ENCODE peak calls at places on chromosomes 4 and X, in four cellular contexts. One of them, this sample, is unnamed.

GRCh38 chr4:7189475-7190277 is 2.7 kb upstream of the SORCS2 start:
- DNase-seq in AG10803: no peak
- DNase-seq in neural crest cell: no peak
- DNase-seq in GM12865: no peak
- DNase-seq in this sample: peak

GRCh38 chrX:108537005-108537404 is 97.4 kb downstream of the COL4A5 start:
- DNase-seq in AG10803: peak
- DNase-seq in neural crest cell: peak
- DNase-seq in GM12865: peak
- DNase-seq in this sample: no peak

GRCh38 chr4:105225500-105225899 is 78.8 kb downstream of the TET2 start:
- DNase-seq in AG10803: no peak
- DNase-seq in neural crest cell: no peak
- DNase-seq in GM12865: no peak
- DNase-seq in this sample: no peak

GRCh38 chr4:14196141-14196540 is 568.6 kb upstream of the BOD1L1 start:
- DNase-seq in AG10803: peak
- DNase-seq in neural crest cell: peak
- DNase-seq in GM12865: peak
- DNase-seq in this sample: peak

GRCh38 chr4:55321707-55322264 is 24.3 kb upstream of the SRD5A3 start:
- DNase-seq in AG10803: peak
- DNase-seq in neural crest cell: peak
- DNase-seq in GM12865: peak
- DNase-seq in this sample: no peak

GRCh38 chr4:104490096-104490769 is 4.5 kb downstream of the CXXC4 start:
- DNase-seq in AG10803: no peak
- DNase-seq in neural crest cell: no peak
- DNase-seq in GM12865: peak
- DNase-seq in this sample: no peak

GRCh38 chr4:113411496-113411938 is 350.0 kb downstream of the CAMK2D start:
- DNase-seq in AG10803: peak
- DNase-seq in neural crest cell: no peak
- DNase-seq in GM12865: no peak
- DNase-seq in this sample: no peak

GRCh38 chr4:141541851-141542250 is 94.5 kb upstream of the IL15 start:
- DNase-seq in AG10803: peak
- DNase-seq in neural crest cell: no peak
- DNase-seq in GM12865: no peak
- DNase-seq in this sample: no peak

GRCh38 chr4:124173892-124174291 is 538.6 kb downstream of the ANKRD50 start:
- DNase-seq in AG10803: peak
- DNase-seq in neural crest cell: no peak
- DNase-seq in GM12865: no peak
- DNase-seq in this sample: no peak

GRCh38 chr4:153616005-153616555 is 68.0 kb upstream of the TLR2 start:
- DNase-seq in AG10803: no peak
- DNase-seq in neural crest cell: no peak
- DNase-seq in GM12865: no peak
- DNase-seq in this sample: no peak

GRCh38 chr4:15149234-15149841 is 147.1 kb downstream of the CPEB2 start:
- DNase-seq in AG10803: peak
- DNase-seq in neural crest cell: no peak
- DNase-seq in GM12865: peak
- DNase-seq in this sample: no peak

GRCh38 chr4:26356067-26356466 is 35.3 kb downstream of the RBPJ start:
- DNase-seq in AG10803: peak
- DNase-seq in neural crest cell: no peak
- DNase-seq in GM12865: peak
- DNase-seq in this sample: no peak

GRCh38 chrX:80014141-80014940 is at the start of gene TBX22:
- DNase-seq in AG10803: no peak
- DNase-seq in neural crest cell: no peak
- DNase-seq in GM12865: no peak
- DNase-seq in this sample: no peak

GRCh38 chr4:154982187-154983047 is 201.3 kb downstream of the RBM46 start:
- DNase-seq in AG10803: peak
- DNase-seq in neural crest cell: peak
- DNase-seq in GM12865: peak
- DNase-seq in this sample: peak

GRCh38 chr4:159547645-159548308 is 444.9 kb downstream of the RAPGEF2 start:
- DNase-seq in AG10803: peak
- DNase-seq in neural crest cell: no peak
- DNase-seq in GM12865: no peak
- DNase-seq in this sample: no peak

GRCh38 chrX:29285670-29286069 is 698.4 kb downstream of the IL1RAPL1 start:
- DNase-seq in AG10803: no peak
- DNase-seq in neural crest cell: no peak
- DNase-seq in GM12865: no peak
- DNase-seq in this sample: no peak

GRCh38 chr4:78480286-78480685 is 71.3 kb upstream of the ANXA3 start:
- DNase-seq in AG10803: peak
- DNase-seq in neural crest cell: no peak
- DNase-seq in GM12865: no peak
- DNase-seq in this sample: no peak

GRCh38 chr4:121307441-121308327 is 73.1 kb downstream of the QRFPR start:
- DNase-seq in AG10803: peak
- DNase-seq in neural crest cell: no peak
- DNase-seq in GM12865: peak
- DNase-seq in this sample: no peak

GRCh38 chrX:41870719-41871151 is 52.6 kb downstream of the CASK start:
- DNase-seq in AG10803: no peak
- DNase-seq in neural crest cell: no peak
- DNase-seq in GM12865: peak
- DNase-seq in this sample: peak

GRCh38 chr4:187475901-187476300 is 519.7 kb upstream of the ZFP42 start:
- DNase-seq in AG10803: no peak
- DNase-seq in neural crest cell: no peak
- DNase-seq in GM12865: no peak
- DNase-seq in this sample: no peak

GRCh38 chr4:185128272-185129119 is 14.6 kb upstream of the SLC25A4 start:
- DNase-seq in AG10803: no peak
- DNase-seq in neural crest cell: no peak
- DNase-seq in GM12865: no peak
- DNase-seq in this sample: peak

GRCh38 chrX:16839852-16840460 is 30.2 kb downstream of the RBBP7 start:
- DNase-seq in AG10803: peak
- DNase-seq in neural crest cell: no peak
- DNase-seq in GM12865: no peak
- DNase-seq in this sample: no peak

GRCh38 chr4:528835-529234 is 29.8 kb downstream of the PIGG start:
- DNase-seq in AG10803: no peak
- DNase-seq in neural crest cell: no peak
- DNase-seq in GM12865: no peak
- DNase-seq in this sample: no peak

GRCh38 chrX:151082077-151082948 is 94.1 kb upstream of the GPR50 start:
- DNase-seq in AG10803: peak
- DNase-seq in neural crest cell: peak
- DNase-seq in GM12865: peak
- DNase-seq in this sample: peak

GRCh38 chrX:15977644-15978043 is 123.0 kb upstream of the AP1S2 start:
- DNase-seq in AG10803: no peak
- DNase-seq in neural crest cell: no peak
- DNase-seq in GM12865: no peak
- DNase-seq in this sample: no peak

GRCh38 chr4:930827-931193 is 1.3 kb downstream of the GAK start:
- DNase-seq in AG10803: no peak
- DNase-seq in neural crest cell: no peak
- DNase-seq in GM12865: no peak
- DNase-seq in this sample: no peak

GRCh38 chrX:91434351-91435168 is at the start of gene PABPC5:
- DNase-seq in AG10803: peak
- DNase-seq in neural crest cell: peak
- DNase-seq in GM12865: no peak
- DNase-seq in this sample: peak

GRCh38 chrX:20252392-20253231 is 14.1 kb downstream of the RPS6KA3 start:
- DNase-seq in AG10803: peak
- DNase-seq in neural crest cell: peak
- DNase-seq in GM12865: peak
- DNase-seq in this sample: peak

GRCh38 chrX:137432609-137433008 is 133.3 kb upstream of the ZIC3 start:
- DNase-seq in AG10803: no peak
- DNase-seq in neural crest cell: no peak
- DNase-seq in GM12865: peak
- DNase-seq in this sample: no peak
- TF ChIP-seq CTCF in AG10803: no peak
- TF ChIP-seq CTCF in neural crest cell: peak
- TF ChIP-seq CTCF in GM12865: peak
- TF ChIP-seq CTCF in this sample: peak

GRCh38 chr4:38177792-38178665 is 217.8 kb downstream of the PTTG2 start:
- DNase-seq in AG10803: peak
- DNase-seq in neural crest cell: no peak
- DNase-seq in GM12865: peak
- DNase-seq in this sample: peak

GRCh38 chr4:38182334-38182998 is 222.3 kb downstream of the PTTG2 start:
- DNase-seq in AG10803: no peak
- DNase-seq in neural crest cell: no peak
- DNase-seq in GM12865: no peak
- DNase-seq in this sample: no peak

GRCh38 chr4:38178666-38178995 is 218.4 kb downstream of the PTTG2 start:
- DNase-seq in AG10803: no peak
- DNase-seq in neural crest cell: no peak
- DNase-seq in GM12865: peak
- DNase-seq in this sample: no peak

GRCh38 chr4:38179690-38180299 is 219.6 kb downstream of the PTTG2 start:
- DNase-seq in AG10803: peak
- DNase-seq in neural crest cell: peak
- DNase-seq in GM12865: peak
- DNase-seq in this sample: peak

DNA sequence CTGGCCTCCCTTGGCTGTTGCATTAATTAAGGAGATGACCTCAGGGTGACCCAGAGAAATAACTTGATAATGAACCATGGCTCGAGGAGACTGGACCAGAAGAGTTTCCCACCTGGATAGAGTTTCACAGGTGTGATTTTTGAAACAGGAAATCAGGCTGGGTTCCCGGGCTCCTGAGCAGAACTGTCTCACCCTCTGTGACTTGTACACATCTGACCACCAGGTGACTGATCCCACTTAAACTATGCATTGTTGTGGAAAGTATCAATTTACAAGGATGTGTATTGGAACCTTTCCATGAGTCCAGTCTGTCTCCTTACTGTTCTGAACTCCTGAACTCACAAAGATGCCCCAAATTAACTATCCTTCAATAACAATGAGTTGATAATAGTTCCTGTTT is 220.3 kb downstream of the PTTG2 start:
- DNase-seq in AG10803: no peak
- DNase-seq in neural crest cell: no peak
- DNase-seq in GM12865: no peak
- DNase-seq in this sample: no peak
- TF ChIP-seq CTCF in AG10803: peak
- TF ChIP-seq CTCF in neural crest cell: no peak
- TF ChIP-seq CTCF in GM12865: no peak
- TF ChIP-seq CTCF in this sample: no peak

GRCh38 chr4:68575081-68575480 is 1.0 kb downstream of the UGT2B17 start:
- DNase-seq in AG10803: no peak
- DNase-seq in neural crest cell: no peak
- DNase-seq in GM12865: peak
- DNase-seq in this sample: no peak

GRCh38 chr4:68576272-68577100 is at the start of gene UGT2B17:
- DNase-seq in AG10803: no peak
- DNase-seq in neural crest cell: no peak
- DNase-seq in GM12865: peak
- DNase-seq in this sample: no peak

GRCh38 chr4:68581382-68582338 is 5.5 kb upstream of the UGT2B17 start:
- DNase-seq in AG10803: no peak
- DNase-seq in neural crest cell: no peak
- DNase-seq in GM12865: no peak
- DNase-seq in this sample: no peak

GRCh38 chr4:68582339-68582717 is 6.2 kb upstream of the UGT2B17 start:
- DNase-seq in AG10803: no peak
- DNase-seq in neural crest cell: no peak
- DNase-seq in GM12865: no peak
- DNase-seq in this sample: no peak

DNA sequence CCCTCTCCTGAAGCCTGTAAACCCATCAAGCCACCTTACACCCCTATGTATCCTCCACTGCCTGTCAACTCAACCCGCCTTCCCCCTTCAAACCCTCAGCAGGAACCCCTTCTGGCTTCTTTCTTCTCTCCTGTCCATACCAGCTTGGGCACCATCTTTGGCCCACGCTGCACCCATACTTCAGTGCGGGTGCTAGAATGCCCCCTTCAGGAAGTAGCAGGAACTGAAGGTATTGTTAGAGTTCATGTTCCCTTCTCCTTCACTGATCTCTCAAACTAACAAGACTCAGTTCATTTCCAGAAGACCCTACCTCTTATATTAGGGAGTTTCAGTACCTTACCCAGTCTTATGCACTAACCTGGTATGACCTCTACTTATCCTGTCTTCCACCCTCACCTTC is 1.5 kb upstream of the UGT2B17 start:
- DNase-seq in AG10803: no peak
- DNase-seq in neural crest cell: no peak
- DNase-seq in GM12865: peak
- DNase-seq in this sample: no peak
- TF ChIP-seq CTCF in AG10803: no peak
- TF ChIP-seq CTCF in neural crest cell: no peak
- TF ChIP-seq CTCF in GM12865: peak
- TF ChIP-seq CTCF in this sample: no peak

GRCh38 chr4:2964077-2964471 is 703 bp downstream of the GRK4 start:
- DNase-seq in AG10803: no peak
- DNase-seq in neural crest cell: no peak
- DNase-seq in GM12865: peak
- DNase-seq in this sample: no peak

GRCh38 chr4:2963185-2964076 is at the start of the genes GRK4 and NOP14:
- DNase-seq in AG10803: peak
- DNase-seq in neural crest cell: peak
- DNase-seq in GM12865: peak
- DNase-seq in this sample: peak

GRCh38 chr4:2962099-2962455 is 1.1 kb downstream of the NOP14 start:
- DNase-seq in AG10803: no peak
- DNase-seq in neural crest cell: no peak
- DNase-seq in GM12865: peak
- DNase-seq in this sample: no peak

GRCh38 chr4:2962614-2963184 is 507 bp downstream of the NOP14 start:
- DNase-seq in AG10803: peak
- DNase-seq in neural crest cell: peak
- DNase-seq in GM12865: peak
- DNase-seq in this sample: peak

DNA sequence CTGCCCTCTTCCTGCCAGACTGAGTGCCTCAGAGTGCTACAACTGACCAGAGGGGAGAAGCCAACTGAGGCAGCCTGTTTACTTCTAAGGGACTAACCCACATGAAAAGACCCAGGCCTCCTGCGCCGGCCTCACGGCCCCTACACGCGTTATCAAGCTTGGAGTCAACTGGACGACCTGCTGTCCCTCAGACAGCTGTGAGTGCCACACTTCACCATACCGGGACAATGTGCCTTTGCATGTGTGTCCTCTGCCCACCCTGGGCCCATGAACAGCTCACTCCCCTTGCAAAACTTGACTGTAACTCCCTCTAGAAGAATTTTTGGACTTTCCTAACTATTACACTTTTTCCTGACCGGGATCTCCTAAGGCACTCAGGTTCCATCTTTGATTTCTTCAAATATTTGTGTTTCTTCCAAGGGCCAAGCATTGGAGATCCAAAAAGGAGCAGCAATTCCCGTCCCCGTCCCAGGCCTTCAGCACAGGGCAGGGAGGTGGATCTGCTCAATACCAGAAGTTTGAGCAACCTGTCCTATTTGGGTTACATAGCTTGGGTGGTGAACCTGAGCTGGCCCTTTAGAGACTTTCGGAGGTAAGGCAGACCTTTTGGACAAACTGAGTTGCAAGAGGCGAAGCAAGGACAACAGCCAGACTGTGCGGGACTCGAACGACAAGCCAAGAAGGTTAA is 1.7 kb downstream of the NOP14 start:
- DNase-seq in AG10803: no peak
- DNase-seq in neural crest cell: no peak
- DNase-seq in GM12865: no peak
- DNase-seq in this sample: no peak
- TF ChIP-seq CTCF in AG10803: no peak
- TF ChIP-seq CTCF in neural crest cell: no peak
- TF ChIP-seq CTCF in GM12865: no peak
- TF ChIP-seq CTCF in this sample: no peak